ENCODE peak calls at places on chromosomes 2 and 18, in four cellular contexts. F, J, Y and R are unnamed samples.

GRCh38 chr2:69509011-69509749 is 71.9 kb upstream of the NFU1 start:
- DNase-seq in F (no peak), J (no peak), Y (no peak), R (no peak)

GRCh38 chr2:1771626-1772280 is 27.4 kb upstream of the PXDN start:
- DNase-seq in F (no peak), J (no peak), Y (no peak), R (no peak)

GRCh38 chr2:64404002-64404731 is 49.8 kb upstream of the LGALSL start:
- DNase-seq in F (peak; percentile 77), J (peak; percentile 74), Y (peak; percentile 90), R (peak; percentile 78)

GRCh38 chr2:29033172-29033571 is 41.2 kb downstream of the PCARE start:
- DNase-seq in F (no peak), J (no peak), Y (no peak), R (no peak)

GRCh38 chr18:21853020-21853419 is 112.4 kb downstream of the MIB1 start:
- DNase-seq in F (no peak), J (no peak), Y (no peak), R (no peak)

GRCh38 chr2:26148501-26148900 is 24.4 kb upstream of the GAREM2 start:
- DNase-seq in F (no peak), J (no peak), Y (no peak), R (no peak)

GRCh38 chr2:172311921-172312345 is 115.5 kb upstream of the ITGA6 start:
- DNase-seq in F (peak; percentile 23), J (no peak), Y (no peak), R (no peak)

GRCh38 chr2:23828256-23828980 is 98.5 kb downstream of the ATAD2B start:
- DNase-seq in F (no peak), J (no peak), Y (no peak), R (no peak)

GRCh38 chr2:206211657-206212255 is 52.1 kb downstream of the EEF1B2 start:
- DNase-seq in F (no peak), J (no peak), Y (no peak), R (no peak)

GRCh38 chr18:8847900-8848299 is 142.5 kb downstream of the MTCL1 start:
- DNase-seq in F (no peak), J (no peak), Y (peak; percentile 74), R (no peak)
- TF ChIP-seq POLR2A in F (no peak), J (no peak), Y (no peak), R (no peak)

GRCh38 chr2:127546797-127547196 is 11.3 kb downstream of the MYO7B start:
- DNase-seq in F (no peak), J (peak; percentile 7), Y (no peak), R (no peak)

GRCh38 chr2:127545189-127545588 is 9.7 kb downstream of the MYO7B start:
- DNase-seq in F (no peak), J (peak; percentile 4), Y (no peak), R (no peak)

GRCh38 chr2:127537644-127538043 is 2.2 kb downstream of the MYO7B start:
- DNase-seq in F (no peak), J (no peak), Y (no peak), R (no peak)

GRCh38 chr2:127545796-127546195 is 10.3 kb downstream of the MYO7B start:
- DNase-seq in F (no peak), J (peak; percentile 26), Y (no peak), R (no peak)

DNA sequence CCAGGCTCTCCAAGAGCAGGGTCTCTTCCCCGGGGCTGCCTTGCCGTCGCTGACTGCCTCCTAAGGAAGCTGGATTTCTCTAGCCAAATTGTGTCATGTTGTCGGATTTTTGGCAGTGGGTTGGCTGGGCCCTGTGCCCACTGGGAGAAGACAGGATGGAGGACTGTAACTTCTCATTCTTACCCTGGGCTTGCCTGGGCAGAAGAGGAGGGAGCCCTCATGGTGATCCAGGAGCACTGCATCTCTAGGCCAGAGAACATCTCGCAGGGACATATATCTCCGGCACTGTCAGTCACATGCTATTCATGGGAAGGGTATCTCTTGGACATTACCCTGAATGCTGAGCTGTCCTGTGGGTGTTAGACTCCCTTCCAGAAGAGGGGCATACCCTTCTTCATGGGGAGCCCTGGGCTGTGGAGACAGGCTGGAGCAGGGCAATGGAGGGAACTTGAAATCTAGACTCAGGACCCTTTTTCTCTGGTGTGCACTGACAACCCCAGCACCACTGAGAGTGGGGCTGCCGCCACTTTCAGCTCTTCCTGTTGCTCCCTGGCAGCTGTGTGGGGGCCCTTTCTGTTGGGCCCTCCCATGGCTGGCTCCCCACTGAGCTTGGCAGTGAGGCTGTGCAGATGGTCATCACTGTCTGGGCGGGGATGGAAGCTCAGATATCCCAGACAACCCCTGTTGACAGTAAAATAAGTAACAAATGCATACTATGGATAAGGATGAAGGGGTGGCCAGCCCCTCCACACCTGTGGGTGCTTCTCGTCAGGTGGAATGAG is 6.6 kb downstream of the MYO7B start:
- DNase-seq in F (no peak), J (no peak), Y (no peak), R (no peak)
- H3K27ac ChIP-seq in F (no peak overlapping the region), J (no peak overlapping the region), Y (no peak overlapping the region), R (no peak overlapping the region)

GRCh38 chr2:232876978-232877441 is 6.9 kb downstream of the SNORC start:
- DNase-seq in F (no peak), J (peak; percentile 49), Y (peak; percentile 55), R (no peak)
- TF ChIP-seq POLR2A in F (no peak), J (no peak), Y (no peak), R (no peak)

GRCh38 chr18:25727281-25727680 is 363.1 kb downstream of the SS18 start:
- DNase-seq in F (no peak), J (no peak), Y (no peak), R (no peak)
- H3K27ac ChIP-seq in F (no peak overlapping the region), J (no peak overlapping the region), Y (no peak overlapping the region), R (no peak overlapping the region)

DNA sequence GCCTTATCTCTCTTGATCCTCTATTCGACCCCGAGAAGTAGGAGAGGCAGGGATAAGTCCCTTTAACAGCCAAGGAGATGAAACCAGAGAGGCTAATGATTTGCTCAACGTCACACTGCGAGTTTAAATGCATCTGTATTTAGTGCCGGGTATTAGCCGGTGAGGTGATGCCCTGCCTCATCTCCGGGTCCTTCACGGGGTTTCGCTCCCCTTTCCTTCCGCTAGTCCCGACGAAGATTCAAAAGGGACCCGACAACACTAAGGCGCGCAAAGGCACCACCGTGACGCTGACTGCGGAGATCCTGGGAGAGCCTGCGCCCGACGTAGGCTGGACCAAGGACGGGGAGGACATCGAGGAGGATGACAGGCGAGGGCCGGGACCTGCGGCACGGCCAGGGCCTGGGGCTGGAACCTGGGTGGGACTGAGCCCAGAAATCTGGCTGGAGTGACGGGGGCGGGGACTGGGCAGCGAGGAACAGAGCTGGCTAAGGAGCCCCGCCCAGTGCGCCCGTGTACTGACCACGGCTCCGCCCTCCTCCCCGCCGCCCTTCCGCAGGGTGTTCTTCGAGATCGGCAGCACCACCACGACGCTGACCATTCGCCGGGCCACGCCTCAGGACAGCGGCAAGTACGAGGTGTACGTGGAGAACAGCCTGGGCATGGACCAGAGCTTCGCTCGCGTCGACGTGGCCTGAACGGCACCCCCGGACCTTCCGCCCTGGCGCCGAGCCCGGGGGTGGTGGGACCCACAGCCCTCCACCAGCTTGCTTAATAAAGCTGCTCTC is 1.0 kb upstream of the GMPPA start:
- DNase-seq in F (peak; percentile 85), J (peak; percentile 94), Y (peak; percentile 97), R (peak; percentile 95)
- TF ChIP-seq POLR2A in F (no peak), J (peak; percentile 75), Y (peak; percentile 34), R (peak; percentile 60)